ENCODE peak calls at places on chromosomes 12 and 14, in six cellular contexts. Z is GM04504; W is astrocyte of the cerebellum; K is esophagus squamous epithelium; A is RWPE1; G is stimulated activated CD8-positive, alpha-beta memory T cell treated with anti-CD3 and anti-CD28 coated beads, Interleukin-4, amount 100 ng/mL, for 24 hours. R is an unnamed sample.
A peak's percentile ranks its signal among the peaks of the same experiment; 100 is the strongest.

GRCh38 chr14:104387000-104387384 is 192.6 kb upstream of the C14orf180 start:
- DNase-seq in Z (no peak), W (no peak), K (no peak), A (no peak), G (no peak), R (no peak)

GRCh38 chr12:57164454-57164853 is 17.0 kb upstream of the LRP1-AS start:
- DNase-seq in Z (no peak), W (no peak), K (no peak), A (no peak), G (no peak), R (no peak)

GRCh38 chr14:44798386-44799242 is 163.1 kb downstream of the KLHL28 start:
- DNase-seq in Z (no peak), W (no peak), K (no peak), A (no peak), G (no peak), R (no peak)

GRCh38 chr14:22168092-22168955 is 420.7 kb downstream of the DAD1 start:
- DNase-seq in Z (no peak), W (no peak), K (no peak), A (no peak), G (no peak), R (no peak)

GRCh38 chr12:111753144-111753881 is 13.4 kb upstream of the ALDH2 start:
- DNase-seq in Z (no peak), W (no peak), K (no peak), A (peak; percentile 61), G (no peak), R (peak; percentile 23)

GRCh38 chr12:20214286-20214685 is 154.1 kb upstream of the PDE3A start:
- DNase-seq in Z (no peak), W (no peak), K (no peak), A (no peak), G (no peak), R (no peak)

GRCh38 chr12:85568395-85569103 is 267.7 kb downstream of the RASSF9 start:
- DNase-seq in Z (no peak), W (no peak), K (no peak), A (no peak), G (no peak), R (no peak)

GRCh38 chr12:120841525-120841924 is 62.6 kb downstream of the SPPL3 start:
- DNase-seq in Z (no peak), W (no peak), K (no peak), A (no peak), G (no peak), R (no peak)

GRCh38 chr14:103146141-103146709 is 23.0 kb downstream of the TNFAIP2 start:
- DNase-seq in Z (no peak), W (no peak), K (no peak), A (no peak), G (no peak), R (no peak)

GRCh38 chr12:47033797-47034555 is 45.4 kb upstream of the PCED1B start:
- DNase-seq in Z (no peak), W (no peak), K (no peak), A (no peak), G (no peak), R (no peak)

GRCh38 chr14:91961297-91962220 is 14.1 kb upstream of the FBLN5 start:
- DNase-seq in Z (no peak), W (no peak), K (no peak), A (no peak), G (no peak), R (no peak)

GRCh38 chr14:91164676-91165075 is 50.8 kb downstream of the DGLUCY start:
- DNase-seq in Z (no peak), W (no peak), K (no peak), A (no peak), G (no peak), R (no peak)

GRCh38 chr12:122123051-122123760 is 44.6 kb downstream of the MLXIP start:
- DNase-seq in Z (peak; percentile 42), W (peak; percentile 49), K (no peak), A (peak; percentile 71), G (peak; percentile 49), R (no peak)

GRCh38 chr12:67451206-67451605 is 182.0 kb downstream of the CAND1 start:
- DNase-seq in Z (no peak), W (no peak), K (no peak), A (no peak), G (no peak), R (no peak)